ENCODE peak calls at places on chromosomes 5 and 9, in seven cellular contexts. W is effector memory CD4-positive, alpha-beta T cell; C is PC-3; G is neuronal stem cell; R is hepatocyte; D is lower lobe of right lung; L is CD4-positive, CD25-positive, alpha-beta regulatory T cell. B is an unnamed sample. For H3K4me1, the result is how much of the 10 kb centered on the place peaks cover.

GRCh38 chr9:3760031-3760430 is 234.2 kb upstream of the RFX3 start:
- DNase-seq in W (no peak), C (peak), G (peak), R (no peak), D (no peak), L (no peak), B (no peak)

GRCh38 chr9:97895695-97896332 is 26.5 kb downstream of the TRMO start:
- DNase-seq in W (no peak), C (peak), G (no peak), R (no peak), D (no peak), L (no peak), B (no peak)

GRCh38 chr5:92559743-92560142 is 1021.3 kb downstream of the NR2F1-AS1 start:
- DNase-seq in W (no peak), C (peak), G (no peak), R (no peak), D (no peak), L (no peak), B (no peak)

GRCh38 chr9:78676623-78677022 is 379.7 kb downstream of the PSAT1 start:
- DNase-seq in W (no peak), C (no peak), G (no peak), R (no peak), D (no peak), L (no peak), B (no peak)

GRCh38 chr5:31470608-31471007 is 61.3 kb downstream of the DROSHA start:
- DNase-seq in W (no peak), C (peak), G (no peak), R (no peak), D (peak), L (no peak), B (no peak)

GRCh38 chr5:165149439-165149838 is 1644.0 kb downstream of the MAT2B start:
- DNase-seq in W (no peak), C (no peak), G (no peak), R (no peak), D (no peak), L (no peak), B (no peak)

GRCh38 chr5:5419291-5420210 is 2.9 kb upstream of the ICE1 start:
- DNase-seq in W (no peak), C (peak), G (peak), R (peak), D (no peak), L (peak), B (no peak)

GRCh38 chr5:8844206-8844605 is 701.7 kb downstream of the SEMA5A start:
- DNase-seq in W (no peak), C (no peak), G (no peak), R (no peak), D (no peak), L (no peak), B (no peak)

GRCh38 chr9:101054657-101055056 is 26.1 kb downstream of the PLPPR1 start:
- DNase-seq in W (no peak), C (no peak), G (peak), R (no peak), D (no peak), L (no peak), B (no peak)

GRCh38 chr5:58963361-58963760 is 380.5 kb downstream of the RAB3C start:
- DNase-seq in W (no peak), C (no peak), G (no peak), R (no peak), D (no peak), L (no peak), B (no peak)

GRCh38 chr5:50751064-50751657 is 84.7 kb downstream of the PARP8 start:
- DNase-seq in W (peak), C (peak), G (peak), R (peak), D (no peak), L (peak), B (peak)

GRCh38 chr9:125970340-125970739 is 223.2 kb downstream of the PBX3 start:
- DNase-seq in W (no peak), C (no peak), G (no peak), R (no peak), D (no peak), L (no peak), B (no peak)

GRCh38 chr9:392103-392502 is 177.4 kb downstream of the DOCK8 start:
- DNase-seq in W (no peak), C (no peak), G (no peak), R (no peak), D (no peak), L (no peak), B (no peak)

GRCh38 chr9:124381073-124381945 is 33.9 kb downstream of the PSMB7 start:
- DNase-seq in W (no peak), C (no peak), G (no peak), R (no peak), D (no peak), L (no peak), B (no peak)

GRCh38 chr5:148107608-148108007 is 43.8 kb downstream of the SPINK5 start:
- DNase-seq in W (no peak), C (peak), G (no peak), R (peak), D (no peak), L (no peak), B (no peak)

GRCh38 chr5:112689510-112689909 is 48.2 kb upstream of the APC start:
- DNase-seq in W (no peak), C (no peak), G (no peak), R (no peak), D (no peak), L (no peak), B (no peak)

GRCh38 chr5:177109810-177110209 is 23.1 kb downstream of the FGFR4 start:
- DNase-seq in W (no peak), C (no peak), G (no peak), R (peak), D (no peak), L (no peak), B (no peak)

GRCh38 chr5:65043843-65044359 is 275.2 kb downstream of the CWC27 start:
- DNase-seq in W (no peak), C (no peak), G (no peak), R (no peak), D (no peak), L (no peak), B (no peak)

GRCh38 chr9:18194316-18194715 is 279.6 kb upstream of the ADAMTSL1 start:
- DNase-seq in W (no peak), C (no peak), G (no peak), R (no peak), D (no peak), L (no peak), B (no peak)
- H3K4me1 ChIP-seq in W (under half), C (under half), G (under half), R (under half), D (under half), L (under half), B (under half)

GRCh38 chr9:33155393-33155792 is 11.7 kb downstream of the B4GALT1 start:
- DNase-seq in W (no peak), C (peak), G (no peak), R (no peak), D (no peak), L (no peak), B (no peak)
- H3K4me1 ChIP-seq in W (half or more), C (half or more), G (under half), R (half or more), D (half or more), L (half or more), B (under half)

DNA sequence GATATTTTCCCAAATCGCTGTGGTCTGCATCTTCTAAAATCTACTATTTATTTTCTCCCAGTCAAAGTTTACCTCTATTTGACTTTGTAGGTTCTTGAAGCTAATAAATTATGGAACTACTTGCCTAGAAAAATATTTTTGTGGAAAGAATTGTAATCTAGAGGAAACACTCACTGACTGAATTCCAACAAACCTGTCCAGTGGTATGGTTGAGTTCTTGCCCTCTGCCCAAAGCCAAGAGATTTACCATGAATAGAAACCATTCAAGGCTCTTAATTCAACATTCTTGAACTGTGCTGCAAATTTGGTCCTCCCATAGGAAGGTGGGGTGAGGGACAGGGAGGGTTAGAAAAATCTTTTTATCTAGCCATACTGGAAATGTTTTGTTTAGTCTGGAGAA is 233.9 kb upstream of the MAP3K1 start:
- DNase-seq in W (no peak), C (no peak), G (no peak), R (no peak), D (no peak), L (no peak), B (no peak)
- H3K4me1 ChIP-seq in W (under half), C (under half), G (under half), R (under half), D (under half), L (under half), B (under half)

GRCh38 chr5:119288364-119289047 is 67.3 kb upstream of the TNFAIP8 start:
- DNase-seq in W (no peak), C (peak), G (no peak), R (no peak), D (no peak), L (no peak), B (no peak)
- H3K4me1 ChIP-seq in W (half or more), C (under half), G (under half), R (half or more), D (half or more), L (half or more), B (half or more)

DNA sequence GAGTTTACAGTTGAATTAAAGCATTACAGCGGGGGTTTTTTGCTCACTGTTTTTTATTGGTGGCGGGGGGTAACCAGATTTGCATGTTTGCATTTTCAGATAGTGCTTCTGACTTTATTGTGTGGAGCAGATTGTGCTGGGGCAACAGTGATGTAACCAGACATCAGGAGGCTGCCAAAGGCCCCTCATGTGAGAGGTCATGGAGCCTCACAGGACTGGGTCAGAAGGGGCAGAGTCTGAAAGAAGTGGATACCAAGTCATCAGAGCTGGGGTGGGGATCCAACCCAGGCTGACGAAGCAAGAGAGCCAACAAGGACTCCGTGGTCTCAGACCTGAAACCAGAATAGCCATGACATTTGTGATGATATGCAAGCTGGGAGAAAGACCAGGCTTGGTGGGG is 259.4 kb upstream of the TAS2R1 start:
- DNase-seq in W (no peak), C (no peak), G (no peak), R (no peak), D (no peak), L (no peak), B (no peak)
- H3K4me1 ChIP-seq in W (under half), C (under half), G (under half), R (under half), D (under half), L (under half), B (under half)

GRCh38 chr5:119301210-119301609 is 54.6 kb upstream of the TNFAIP8 start:
- DNase-seq in W (no peak), C (no peak), G (no peak), R (no peak), D (no peak), L (no peak), B (no peak)

GRCh38 chr5:119302449-119302848 is 53.4 kb upstream of the TNFAIP8 start:
- DNase-seq in W (no peak), C (no peak), G (no peak), R (no peak), D (no peak), L (no peak), B (no peak)

GRCh38 chr5:119302916-119303897 is 52.6 kb upstream of the TNFAIP8 start:
- DNase-seq in W (no peak), C (peak), G (no peak), R (peak), D (no peak), L (no peak), B (peak)

GRCh38 chr5:119301947-119302346 is 53.9 kb upstream of the TNFAIP8 start:
- DNase-seq in W (no peak), C (peak), G (no peak), R (no peak), D (no peak), L (no peak), B (no peak)

GRCh38 chr5:119300311-119300670 is 55.5 kb upstream of the TNFAIP8 start:
- DNase-seq in W (no peak), C (no peak), G (no peak), R (no peak), D (no peak), L (no peak), B (no peak)
- H3K4me1 ChIP-seq in W (under half), C (under half), G (under half), R (under half), D (under half), L (half or more), B (half or more)

GRCh38 chr9:136833381-136834142 is 8.7 kb upstream of the AJM1 start:
- DNase-seq in W (no peak), C (no peak), G (no peak), R (no peak), D (no peak), L (no peak), B (no peak)

GRCh38 chr9:136831720-136832104 is 10.6 kb upstream of the AJM1 start:
- DNase-seq in W (no peak), C (no peak), G (no peak), R (no peak), D (no peak), L (no peak), B (no peak)

GRCh38 chr9:136829981-136830885 is 12.0 kb upstream of the AJM1 start:
- DNase-seq in W (no peak), C (no peak), G (no peak), R (no peak), D (no peak), L (no peak), B (no peak)

GRCh38 chr9:136831002-136831719 is 11.1 kb upstream of the AJM1 start:
- DNase-seq in W (no peak), C (no peak), G (no peak), R (no peak), D (no peak), L (no peak), B (no peak)

DNA sequence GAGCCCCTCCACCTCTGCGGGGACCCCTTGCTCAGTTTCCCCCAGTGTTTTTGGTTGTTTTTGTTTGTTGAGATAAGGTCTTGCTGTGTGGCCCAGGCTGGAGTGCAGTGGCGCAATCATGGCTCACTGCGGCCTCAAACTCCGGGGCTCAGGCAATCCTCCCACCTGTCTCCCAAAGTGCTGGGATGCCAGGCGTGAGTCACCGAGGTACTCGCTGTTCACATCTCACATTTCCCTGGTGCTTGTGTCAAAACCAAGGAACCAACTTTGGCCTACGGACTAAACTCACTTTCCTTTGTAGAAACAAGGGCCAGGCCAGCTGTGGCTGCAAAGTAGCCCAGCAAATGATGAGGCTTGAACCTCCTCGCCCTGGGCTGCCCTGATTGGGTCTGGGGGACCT is 9.7 kb upstream of the AJM1 start:
- DNase-seq in W (no peak), C (no peak), G (no peak), R (no peak), D (no peak), L (no peak), B (no peak)
- H3K4me1 ChIP-seq in W (under half), C (under half), G (under half), R (under half), D (under half), L (under half), B (under half)

GRCh38 chr5:173907284-173907683 is 19.1 kb downstream of the CPEB4 start:
- DNase-seq in W (no peak), C (no peak), G (no peak), R (no peak), D (no peak), L (no peak), B (no peak)
- H3K4me1 ChIP-seq in W (under half), C (under half), G (under half), R (under half), D (half or more), L (under half), B (under half)

GRCh38 chr5:150638488-150639316 is 1.8 kb upstream of the SYNPO start:
- DNase-seq in W (no peak), C (no peak), G (no peak), R (no peak), D (no peak), L (no peak), B (no peak)

GRCh38 chr5:150639317-150639738 is 1.1 kb upstream of the SYNPO start:
- DNase-seq in W (no peak), C (no peak), G (no peak), R (no peak), D (no peak), L (no peak), B (no peak)

GRCh38 chr5:150640311-150641005 is at the start of gene SYNPO:
- DNase-seq in W (no peak), C (peak), G (no peak), R (peak), D (no peak), L (no peak), B (no peak)

GRCh38 chr5:150641006-150641570 is 628 bp downstream of the SYNPO start:
- DNase-seq in W (no peak), C (peak), G (no peak), R (no peak), D (no peak), L (no peak), B (no peak)

DNA sequence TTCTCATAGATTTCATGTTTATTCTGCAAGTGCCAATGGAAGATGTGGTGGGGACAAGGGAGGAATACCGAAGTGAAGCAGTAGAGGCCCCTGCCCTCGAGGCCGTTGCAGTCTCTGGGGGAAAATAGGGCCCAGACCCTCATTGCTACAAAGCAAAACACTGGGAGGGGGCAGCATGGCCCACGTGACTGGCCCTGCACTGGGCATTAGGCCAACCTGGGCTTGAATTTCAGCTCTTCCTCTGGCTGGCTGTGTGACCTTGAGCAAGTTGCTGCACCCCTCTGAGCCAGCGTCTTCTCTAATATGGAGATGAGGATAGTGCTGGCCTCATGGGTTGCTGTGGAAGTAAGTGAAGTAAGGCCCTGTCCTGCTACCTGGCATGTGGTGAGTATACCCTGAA is 709 bp upstream of the SYNPO start:
- DNase-seq in W (no peak), C (no peak), G (no peak), R (no peak), D (no peak), L (no peak), B (no peak)
- H3K4me1 ChIP-seq in W (under half), C (half or more), G (under half), R (half or more), D (half or more), L (under half), B (under half)

DNA sequence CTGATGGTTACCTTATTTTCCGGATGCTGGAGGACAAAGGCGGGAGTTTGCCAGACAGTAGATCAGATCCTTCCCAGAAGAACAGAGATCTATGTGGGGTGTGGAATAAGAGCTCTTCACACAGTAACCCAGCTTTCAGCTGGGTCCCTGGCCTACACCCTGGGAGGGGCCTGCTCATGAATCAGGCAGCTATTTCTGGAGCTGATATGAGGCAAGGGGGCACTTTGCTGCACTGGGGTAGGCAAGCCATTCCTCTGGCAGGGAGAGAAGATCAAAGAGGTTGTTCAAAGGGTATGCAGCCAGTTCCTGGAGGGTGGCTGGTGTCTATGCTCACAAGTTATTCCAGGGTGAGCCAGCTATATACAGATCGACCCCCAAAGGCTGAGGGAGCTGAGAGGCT is 48.6 kb downstream of the CYSTM1 start:
- DNase-seq in W (no peak), C (no peak), G (no peak), R (no peak), D (no peak), L (no peak), B (no peak)
- H3K4me1 ChIP-seq in W (under half), C (under half), G (under half), R (under half), D (under half), L (under half), B (under half)